ENCODE peak calls at places on chromosomes 3 and 15, in seven cellular contexts. B is brain microvascular endothelial cell; L is naive thymus-derived CD4-positive, alpha-beta T cell; C is DND-41; U is left ventricle myocardium inferior; I is heart right ventricle; G is gastrocnemius medialis. W is an unnamed sample.

GRCh38 chr3:168093229-168093628 is 2.5 kb downstream of the GOLIM4 start:
- DNase-seq in B (no peak), L (no peak), C (no peak), U (no peak), I (no peak), G (no peak), W (no peak)

GRCh38 chr3:12885585-12885934 is 44.2 kb upstream of the RPL32 start:
- DNase-seq in B (no peak), L (no peak), C (no peak), U (no peak), I (no peak), G (no peak), W (no peak)

GRCh38 chr15:95113041-95113440 is 881.7 kb downstream of the MCTP2 start:
- DNase-seq in B (no peak), L (no peak), C (no peak), U (no peak), I (no peak), G (no peak), W (no peak)

GRCh38 chr3:37753428-37753827 is 108.3 kb upstream of the CTDSPL start:
- DNase-seq in B (no peak), L (no peak), C (no peak), U (no peak), I (no peak), G (no peak), W (no peak)

GRCh38 chr3:62109534-62109933 is 263.8 kb downstream of the FEZF2 start:
- DNase-seq in B (peak), L (no peak), C (peak), U (peak), I (no peak), G (no peak), W (peak)

GRCh38 chr15:88900309-88900981 is 5.1 kb upstream of the HAPLN3 start:
- DNase-seq in B (peak), L (no peak), C (no peak), U (no peak), I (no peak), G (peak), W (peak)

GRCh38 chr3:65233561-65233960 is 545.8 kb upstream of the ADAMTS9 start:
- DNase-seq in B (peak), L (no peak), C (no peak), U (no peak), I (no peak), G (no peak), W (no peak)

GRCh38 chr3:141913150-141913811 is 36.8 kb downstream of the ATP1B3 start:
- DNase-seq in B (peak), L (peak), C (peak), U (no peak), I (peak), G (no peak), W (peak)

GRCh38 chr15:62976301-62976842 is 66.2 kb upstream of the TPM1 start:
- DNase-seq in B (peak), L (no peak), C (no peak), U (no peak), I (no peak), G (no peak), W (no peak)

GRCh38 chr15:66692808-66693596 is 9.0 kb upstream of the SMAD6 start:
- DNase-seq in B (no peak), L (peak), C (peak), U (no peak), I (no peak), G (no peak), W (no peak)

GRCh38 chr3:69770219-69770618 is 31.0 kb downstream of the MITF start:
- DNase-seq in B (no peak), L (no peak), C (no peak), U (no peak), I (no peak), G (no peak), W (no peak)

GRCh38 chr15:73927003-73927475 is 777 bp downstream of the LOXL1 start:
- DNase-seq in B (no peak), L (no peak), C (no peak), U (peak), I (peak), G (no peak), W (peak)

DNA sequence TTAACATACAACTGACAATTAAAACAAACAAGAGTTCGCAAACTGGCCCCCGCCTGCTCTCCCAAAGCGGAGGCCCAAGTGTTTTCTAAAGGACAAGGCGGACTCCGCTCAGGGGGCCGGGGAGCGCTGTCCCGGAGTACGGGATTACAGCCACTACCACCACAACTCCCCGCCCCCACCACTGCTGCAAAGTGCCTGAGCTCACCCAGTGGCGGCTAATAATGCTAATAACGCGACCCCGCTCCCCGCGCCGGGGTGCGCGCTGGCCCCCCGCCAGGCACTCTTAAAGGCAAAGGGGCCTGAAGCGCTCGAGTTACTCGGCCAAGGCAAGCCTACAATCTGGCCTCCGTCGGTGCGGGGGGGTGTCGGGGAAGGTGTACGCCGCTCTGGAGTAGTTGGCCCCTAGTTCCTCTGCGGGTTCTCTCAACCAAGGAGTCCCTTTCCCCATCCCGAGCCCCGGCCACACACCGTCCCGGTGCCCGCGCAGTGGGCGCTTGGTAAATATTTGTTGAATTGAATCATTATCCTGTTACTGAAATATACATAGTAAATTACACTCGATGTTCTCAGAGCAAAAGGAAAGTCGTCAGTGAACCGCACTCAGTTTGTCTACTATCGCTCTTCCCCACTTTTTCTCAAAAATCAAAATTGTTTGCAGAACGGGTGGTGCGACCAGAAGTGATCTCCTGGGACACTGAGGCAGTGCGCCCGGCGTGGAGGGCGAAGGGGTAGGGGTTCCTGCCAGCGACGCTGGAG is 827 bp downstream of the WNT5A start:
- DNase-seq in B (peak), L (no peak), C (no peak), U (peak), I (peak), G (peak), W (peak)
- H3K4me3 ChIP-seq in B (peak), L (no peak), C (no peak), U (peak), I (peak), G (peak), W (peak)

GRCh38 chr3:42014949-42015533 is 53.1 kb upstream of the ULK4 start:
- DNase-seq in B (no peak), L (no peak), C (no peak), U (peak), I (peak), G (peak), W (peak)
- H3K4me3 ChIP-seq in B (peak), L (peak), C (no peak), U (peak), I (peak), G (peak), W (peak)

DNA sequence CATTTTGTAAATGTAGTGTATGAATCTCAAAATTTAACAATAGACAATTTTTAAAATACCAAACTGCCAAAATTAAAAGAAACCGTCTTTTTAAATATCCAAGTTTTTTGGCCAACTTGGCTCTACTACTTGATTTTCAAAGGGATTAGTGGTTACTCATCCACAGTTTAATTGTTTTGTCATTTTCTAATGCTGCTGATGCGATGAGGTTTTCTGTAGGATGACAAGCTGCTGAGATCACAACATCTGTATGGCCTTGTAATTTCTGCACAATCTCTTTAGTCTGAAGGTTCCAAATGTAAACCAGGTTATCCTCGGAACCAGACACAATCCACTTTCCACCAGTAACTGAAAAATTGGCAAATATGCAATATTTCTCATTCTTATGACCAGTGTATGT is 1.5 kb downstream of the WDR5B start:
- DNase-seq in B (no peak), L (no peak), C (no peak), U (no peak), I (no peak), G (no peak), W (no peak)
- H3K4me3 ChIP-seq in B (no peak), L (peak), C (no peak), U (no peak), I (no peak), G (no peak), W (no peak)

GRCh38 chr3:99637381-99638111 is 848 bp upstream of the COL8A1 start:
- DNase-seq in B (peak), L (no peak), C (no peak), U (peak), I (no peak), G (no peak), W (peak)
- H3K4me3 ChIP-seq in B (peak), L (no peak), C (no peak), U (peak), I (peak), G (peak), W (peak)

DNA sequence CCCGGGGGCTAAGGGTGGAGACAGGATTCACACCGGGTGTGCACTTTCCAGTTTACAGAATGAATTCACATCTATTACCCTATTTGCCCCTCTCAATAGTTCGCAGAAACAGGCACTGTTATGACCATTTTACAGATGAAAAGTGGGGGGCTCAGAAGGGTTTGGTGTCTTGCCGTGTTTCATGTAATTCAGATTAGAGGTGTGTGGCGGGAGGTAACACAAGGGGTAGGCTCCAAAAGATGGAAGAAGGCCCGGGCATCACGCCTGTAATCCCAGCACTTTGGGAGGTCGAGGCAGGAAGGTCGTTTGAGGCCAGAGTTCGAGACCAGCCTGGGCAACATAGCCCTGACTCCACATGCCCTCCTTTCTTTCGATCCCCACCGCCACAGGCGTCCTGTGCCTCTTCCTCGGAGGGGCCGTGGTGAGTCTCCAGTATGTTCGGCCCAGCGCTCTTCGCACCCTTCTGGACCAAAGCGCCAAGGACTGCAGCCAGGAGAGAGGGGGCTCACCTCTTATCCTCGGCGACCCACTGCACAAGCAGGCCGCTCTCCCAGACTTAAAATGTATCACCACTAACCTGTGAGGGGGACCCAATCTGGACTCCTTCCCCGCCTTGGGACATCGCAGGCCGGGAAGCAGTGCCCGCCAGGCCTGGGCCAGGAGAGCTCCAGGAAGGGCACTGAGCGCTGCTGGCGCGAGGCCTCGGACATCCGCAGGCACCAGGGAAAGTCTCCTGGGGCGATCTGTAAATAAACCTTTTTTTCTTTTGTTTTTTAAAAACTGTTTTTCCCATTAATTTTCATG is 3.4 kb downstream of the DUOXA2 start:
- DNase-seq in B (no peak), L (no peak), C (no peak), U (no peak), I (no peak), G (no peak), W (peak)
- H3K4me3 ChIP-seq in B (peak), L (peak), C (no peak), U (peak), I (peak), G (peak), W (peak)

W was measured in H7.